ENCODE peak calls at places on chromosomes 4 and X, in eight cellular contexts. One of them, this sample, is unnamed. For H3K27me3, the result is how much of the 10 kb centered on the place peaks cover.

GRCh38 chr4:3128976-3129375 is 54.5 kb downstream of the HTT start:
- DNase-seq in mammary epithelial cell: no peak
- DNase-seq in body of pancreas: no peak
- DNase-seq in PC-3: no peak
- DNase-seq in CD8-positive, alpha-beta memory T cell: no peak
- DNase-seq in stomach: no peak
- DNase-seq in fibroblast of lung: no peak
- DNase-seq in lower lobe of right lung: no peak
- DNase-seq in this sample: no peak

GRCh38 chrX:97334850-97335249 is 451.1 kb downstream of the RPA4 start:
- DNase-seq in PC-3: no peak
- DNase-seq in body of pancreas: no peak
- DNase-seq in mammary epithelial cell: no peak
- DNase-seq in lower lobe of right lung: no peak
- DNase-seq in fibroblast of lung: no peak
- DNase-seq in CD8-positive, alpha-beta memory T cell: no peak
- DNase-seq in stomach: no peak
- DNase-seq in this sample: no peak

GRCh38 chrX:71184803-71185495 is 38.1 kb upstream of the GJB1 start:
- DNase-seq in mammary epithelial cell: no peak
- DNase-seq in stomach: no peak
- DNase-seq in PC-3: peak
- DNase-seq in body of pancreas: peak
- DNase-seq in lower lobe of right lung: no peak
- DNase-seq in fibroblast of lung: no peak
- DNase-seq in CD8-positive, alpha-beta memory T cell: no peak
- DNase-seq in this sample: no peak

GRCh38 chr4:86274642-86275041 is 85.2 kb downstream of the MAPK10 start:
- DNase-seq in PC-3: no peak
- DNase-seq in CD8-positive, alpha-beta memory T cell: no peak
- DNase-seq in stomach: no peak
- DNase-seq in fibroblast of lung: no peak
- DNase-seq in body of pancreas: no peak
- DNase-seq in mammary epithelial cell: no peak
- DNase-seq in lower lobe of right lung: no peak
- DNase-seq in this sample: no peak

GRCh38 chr4:10003666-10004065 is 17.6 kb downstream of the SLC2A9 start:
- DNase-seq in PC-3: no peak
- DNase-seq in fibroblast of lung: no peak
- DNase-seq in body of pancreas: no peak
- DNase-seq in lower lobe of right lung: no peak
- DNase-seq in stomach: no peak
- DNase-seq in mammary epithelial cell: peak
- DNase-seq in CD8-positive, alpha-beta memory T cell: no peak
- DNase-seq in this sample: no peak

GRCh38 chr4:179698321-179698720 is 2256.1 kb upstream of the AGA start:
- DNase-seq in body of pancreas: no peak
- DNase-seq in PC-3: no peak
- DNase-seq in lower lobe of right lung: no peak
- DNase-seq in fibroblast of lung: no peak
- DNase-seq in stomach: no peak
- DNase-seq in mammary epithelial cell: no peak
- DNase-seq in CD8-positive, alpha-beta memory T cell: no peak
- DNase-seq in this sample: no peak

GRCh38 chrX:80334583-80334982 is 85.7 kb upstream of the TENT5D start:
- DNase-seq in mammary epithelial cell: no peak
- DNase-seq in fibroblast of lung: no peak
- DNase-seq in stomach: no peak
- DNase-seq in CD8-positive, alpha-beta memory T cell: no peak
- DNase-seq in lower lobe of right lung: no peak
- DNase-seq in body of pancreas: no peak
- DNase-seq in PC-3: no peak
- DNase-seq in this sample: no peak

GRCh38 chr4:185421366-185422124 is 4.2 kb downstream of the UFSP2 start:
- DNase-seq in lower lobe of right lung: no peak
- DNase-seq in fibroblast of lung: peak
- DNase-seq in stomach: no peak
- DNase-seq in body of pancreas: no peak
- DNase-seq in PC-3: no peak
- DNase-seq in CD8-positive, alpha-beta memory T cell: no peak
- DNase-seq in mammary epithelial cell: no peak
- DNase-seq in this sample: no peak

GRCh38 chr4:107747748-107748486 is 27.9 kb upstream of the PAPSS1 start:
- DNase-seq in fibroblast of lung: no peak
- DNase-seq in CD8-positive, alpha-beta memory T cell: no peak
- DNase-seq in body of pancreas: no peak
- DNase-seq in mammary epithelial cell: no peak
- DNase-seq in lower lobe of right lung: no peak
- DNase-seq in stomach: no peak
- DNase-seq in PC-3: peak
- DNase-seq in this sample: no peak

GRCh38 chrX:40383969-40384368 is 196.8 kb upstream of the ATP6AP2 start:
- DNase-seq in stomach: no peak
- DNase-seq in mammary epithelial cell: no peak
- DNase-seq in body of pancreas: no peak
- DNase-seq in PC-3: no peak
- DNase-seq in CD8-positive, alpha-beta memory T cell: no peak
- DNase-seq in lower lobe of right lung: no peak
- DNase-seq in fibroblast of lung: no peak
- DNase-seq in this sample: no peak

GRCh38 chrX:50721771-50722521 is 92.0 kb downstream of the SHROOM4 start:
- DNase-seq in mammary epithelial cell: no peak
- DNase-seq in lower lobe of right lung: no peak
- DNase-seq in stomach: no peak
- DNase-seq in body of pancreas: no peak
- DNase-seq in CD8-positive, alpha-beta memory T cell: no peak
- DNase-seq in PC-3: no peak
- DNase-seq in fibroblast of lung: no peak
- DNase-seq in this sample: no peak

GRCh38 chr4:153154010-153154975 is 50.0 kb upstream of the TRIM2 start:
- DNase-seq in PC-3: peak
- DNase-seq in mammary epithelial cell: peak
- DNase-seq in fibroblast of lung: peak
- DNase-seq in lower lobe of right lung: no peak
- DNase-seq in body of pancreas: no peak
- DNase-seq in stomach: peak
- DNase-seq in CD8-positive, alpha-beta memory T cell: no peak
- DNase-seq in this sample: no peak

GRCh38 chrX:124346064-124346876 is at the start of gene SH2D1A:
- DNase-seq in body of pancreas: no peak
- DNase-seq in CD8-positive, alpha-beta memory T cell: no peak
- DNase-seq in lower lobe of right lung: no peak
- DNase-seq in PC-3: no peak
- DNase-seq in mammary epithelial cell: no peak
- DNase-seq in stomach: no peak
- DNase-seq in fibroblast of lung: no peak
- DNase-seq in this sample: no peak

GRCh38 chr4:41361831-41362646 is 105.3 kb downstream of the UCHL1 start:
- DNase-seq in PC-3: peak
- DNase-seq in CD8-positive, alpha-beta memory T cell: no peak
- DNase-seq in fibroblast of lung: no peak
- DNase-seq in stomach: no peak
- DNase-seq in body of pancreas: no peak
- DNase-seq in lower lobe of right lung: no peak
- DNase-seq in mammary epithelial cell: no peak
- DNase-seq in this sample: no peak

GRCh38 chr4:41360214-41360910 is 103.6 kb downstream of the UCHL1 start:
- DNase-seq in mammary epithelial cell: peak
- DNase-seq in PC-3: peak
- DNase-seq in body of pancreas: peak
- DNase-seq in stomach: peak
- DNase-seq in CD8-positive, alpha-beta memory T cell: no peak
- DNase-seq in fibroblast of lung: peak
- DNase-seq in lower lobe of right lung: peak
- DNase-seq in this sample: peak

GRCh38 chr4:41362647-41363383 is 106.1 kb downstream of the UCHL1 start:
- DNase-seq in PC-3: no peak
- DNase-seq in lower lobe of right lung: no peak
- DNase-seq in body of pancreas: no peak
- DNase-seq in fibroblast of lung: no peak
- DNase-seq in mammary epithelial cell: no peak
- DNase-seq in stomach: no peak
- DNase-seq in CD8-positive, alpha-beta memory T cell: no peak
- DNase-seq in this sample: no peak

GRCh38 chr4:41359836-41360213 is 103.1 kb downstream of the UCHL1 start:
- DNase-seq in mammary epithelial cell: no peak
- DNase-seq in CD8-positive, alpha-beta memory T cell: no peak
- DNase-seq in body of pancreas: no peak
- DNase-seq in lower lobe of right lung: no peak
- DNase-seq in PC-3: no peak
- DNase-seq in stomach: no peak
- DNase-seq in fibroblast of lung: no peak
- DNase-seq in this sample: no peak

GRCh38 chr4:41360911-41361830 is 104.4 kb downstream of the UCHL1 start:
- DNase-seq in CD8-positive, alpha-beta memory T cell: no peak
- DNase-seq in PC-3: peak
- DNase-seq in stomach: peak
- DNase-seq in fibroblast of lung: peak
- DNase-seq in mammary epithelial cell: peak
- DNase-seq in body of pancreas: peak
- DNase-seq in lower lobe of right lung: peak
- DNase-seq in this sample: peak
- H3K27ac ChIP-seq in CD8-positive, alpha-beta memory T cell: no peak
- H3K27ac ChIP-seq in PC-3: peak
- H3K27ac ChIP-seq in stomach: peak
- H3K27ac ChIP-seq in fibroblast of lung: no peak
- H3K27ac ChIP-seq in mammary epithelial cell: no peak
- H3K27ac ChIP-seq in body of pancreas: peak
- H3K27ac ChIP-seq in lower lobe of right lung: peak
- H3K27ac ChIP-seq in this sample: peak

GRCh38 chr4:6953751-6954380 is 44.2 kb downstream of the TBC1D14 start:
- DNase-seq in lower lobe of right lung: peak
- DNase-seq in mammary epithelial cell: peak
- DNase-seq in PC-3: no peak
- DNase-seq in fibroblast of lung: peak
- DNase-seq in CD8-positive, alpha-beta memory T cell: no peak
- DNase-seq in stomach: peak
- DNase-seq in body of pancreas: peak
- DNase-seq in this sample: no peak
- H3K4me3 ChIP-seq in lower lobe of right lung: peak
- H3K4me3 ChIP-seq in mammary epithelial cell: no peak
- H3K4me3 ChIP-seq in PC-3: no peak
- H3K4me3 ChIP-seq in fibroblast of lung: no peak
- H3K4me3 ChIP-seq in CD8-positive, alpha-beta memory T cell: no peak
- H3K4me3 ChIP-seq in stomach: peak
- H3K4me3 ChIP-seq in body of pancreas: no peak
- H3K4me3 ChIP-seq in this sample: no peak

GRCh38 chr4:78432896-78433295 is 118.7 kb upstream of the ANXA3 start:
- DNase-seq in mammary epithelial cell: peak
- DNase-seq in body of pancreas: no peak
- DNase-seq in CD8-positive, alpha-beta memory T cell: no peak
- DNase-seq in stomach: no peak
- DNase-seq in fibroblast of lung: no peak
- DNase-seq in lower lobe of right lung: no peak
- DNase-seq in PC-3: no peak
- DNase-seq in this sample: no peak
- H3K27me3 ChIP-seq in mammary epithelial cell: under half
- H3K27me3 ChIP-seq in body of pancreas: under half
- H3K27me3 ChIP-seq in CD8-positive, alpha-beta memory T cell: under half
- H3K27me3 ChIP-seq in stomach: under half
- H3K27me3 ChIP-seq in fibroblast of lung: under half
- H3K27me3 ChIP-seq in lower lobe of right lung: under half
- H3K27me3 ChIP-seq in PC-3: under half
- H3K27me3 ChIP-seq in this sample: under half

DNA sequence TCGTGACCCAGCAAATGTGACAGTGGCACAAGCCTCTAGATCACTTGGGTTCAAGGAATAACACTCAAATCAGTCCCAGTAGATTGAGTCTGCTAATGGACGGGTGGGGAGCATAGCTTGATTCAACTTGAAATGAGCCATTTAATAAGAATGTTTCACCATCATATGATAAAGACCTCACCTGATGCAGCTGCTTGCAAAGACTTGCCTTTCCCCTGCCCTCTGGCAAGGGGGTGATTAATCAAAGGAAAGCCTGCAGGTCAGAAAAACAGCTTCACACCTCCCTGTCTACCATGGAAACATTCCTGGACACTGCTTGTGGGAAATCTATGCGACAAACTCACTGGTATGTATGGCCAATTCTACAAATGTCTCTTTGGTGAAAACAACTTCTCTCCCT is 54.5 kb downstream of the CD99L2 start:
- DNase-seq in fibroblast of lung: no peak
- DNase-seq in lower lobe of right lung: no peak
- DNase-seq in CD8-positive, alpha-beta memory T cell: no peak
- DNase-seq in body of pancreas: no peak
- DNase-seq in mammary epithelial cell: peak
- DNase-seq in PC-3: peak
- DNase-seq in stomach: no peak
- DNase-seq in this sample: no peak
- H3K27ac ChIP-seq in fibroblast of lung: no peak
- H3K27ac ChIP-seq in lower lobe of right lung: no peak
- H3K27ac ChIP-seq in CD8-positive, alpha-beta memory T cell: no peak
- H3K27ac ChIP-seq in body of pancreas: no peak
- H3K27ac ChIP-seq in mammary epithelial cell: peak
- H3K27ac ChIP-seq in PC-3: no peak
- H3K27ac ChIP-seq in stomach: no peak
- H3K27ac ChIP-seq in this sample: no peak

GRCh38 chr4:173524218-173525117 is 5.6 kb downstream of the HAND2 start:
- DNase-seq in PC-3: no peak
- DNase-seq in mammary epithelial cell: no peak
- DNase-seq in CD8-positive, alpha-beta memory T cell: no peak
- DNase-seq in fibroblast of lung: no peak
- DNase-seq in lower lobe of right lung: no peak
- DNase-seq in body of pancreas: no peak
- DNase-seq in stomach: no peak
- DNase-seq in this sample: no peak
- H3K4me3 ChIP-seq in PC-3: no peak
- H3K4me3 ChIP-seq in mammary epithelial cell: no peak
- H3K4me3 ChIP-seq in CD8-positive, alpha-beta memory T cell: no peak
- H3K4me3 ChIP-seq in fibroblast of lung: no peak
- H3K4me3 ChIP-seq in lower lobe of right lung: no peak
- H3K4me3 ChIP-seq in body of pancreas: no peak
- H3K4me3 ChIP-seq in stomach: peak
- H3K4me3 ChIP-seq in this sample: no peak

GRCh38 chrX:82031250-82031649 is 829.3 kb downstream of the SH3BGRL start:
- DNase-seq in stomach: no peak
- DNase-seq in lower lobe of right lung: no peak
- DNase-seq in PC-3: no peak
- DNase-seq in fibroblast of lung: no peak
- DNase-seq in CD8-positive, alpha-beta memory T cell: no peak
- DNase-seq in mammary epithelial cell: no peak
- DNase-seq in body of pancreas: no peak
- DNase-seq in this sample: no peak
- H3K27me3 ChIP-seq in stomach: under half
- H3K27me3 ChIP-seq in lower lobe of right lung: under half
- H3K27me3 ChIP-seq in PC-3: under half
- H3K27me3 ChIP-seq in fibroblast of lung: under half
- H3K27me3 ChIP-seq in CD8-positive, alpha-beta memory T cell: under half
- H3K27me3 ChIP-seq in mammary epithelial cell: under half
- H3K27me3 ChIP-seq in body of pancreas: under half
- H3K27me3 ChIP-seq in this sample: under half